ENCODE peak calls at places on chromosomes 3 and 15, in four cellular contexts. K, A, V and W are unnamed samples.

GRCh38 chr3:192054881-192055280 is 593.9 kb downstream of the PYDC2 start:
- DNase-seq in K (no peak), A (no peak), V (no peak), W (no peak)

GRCh38 chr3:69791111-69791510 is 51.8 kb downstream of the MITF start:
- DNase-seq in K (peak), A (peak), V (no peak), W (peak)

GRCh38 chr3:112519424-112520001 is 20.2 kb upstream of the BTLA start:
- DNase-seq in K (peak), A (peak), V (peak), W (no peak)

GRCh38 chr15:85934691-85935090 is 140.0 kb upstream of the KLHL25 start:
- DNase-seq in K (no peak), A (no peak), V (no peak), W (no peak)

GRCh38 chr3:68972358-68972979 is 40.1 kb upstream of the TAFA4 start:
- DNase-seq in K (peak), A (peak), V (peak), W (no peak)

GRCh38 chr3:86913160-86913559 is 77.8 kb downstream of the VGLL3 start:
- DNase-seq in K (no peak), A (no peak), V (no peak), W (no peak)

GRCh38 chr3:9552252-9552999 is 1.2 kb downstream of the LHFPL4 start:
- DNase-seq in K (peak), A (no peak), V (no peak), W (peak)

GRCh38 chr3:106688463-106688862 is 688.8 kb upstream of the CCDC54 start:
- DNase-seq in K (no peak), A (peak), V (no peak), W (no peak)

GRCh38 chr15:79060175-79060574 is 30.4 kb downstream of the RASGRF1 start:
- DNase-seq in K (no peak), A (no peak), V (no peak), W (no peak)

GRCh38 chr3:106135451-106136160 is 266.8 kb upstream of the CBLB start:
- DNase-seq in K (no peak), A (no peak), V (no peak), W (no peak)

GRCh38 chr15:77440378-77440999 is 19.8 kb downstream of the HMG20A start:
- DNase-seq in K (no peak), A (no peak), V (no peak), W (no peak)

GRCh38 chr15:44215594-44215993 is 20.5 kb upstream of the FRMD5 start:
- DNase-seq in K (no peak), A (no peak), V (peak), W (no peak)

GRCh38 chr15:97566957-97567356 is 393.5 kb upstream of the ARRDC4 start:
- DNase-seq in K (no peak), A (no peak), V (no peak), W (no peak)

GRCh38 chr3:142088522-142088921 is 60.8 kb downstream of the TFDP2 start:
- DNase-seq in K (no peak), A (no peak), V (no peak), W (no peak)

GRCh38 chr15:48777645-48778337 is 33.1 kb downstream of the CEP152 start:
- DNase-seq in K (no peak), A (no peak), V (no peak), W (no peak)

GRCh38 chr15:36831915-36832310 is 252.5 kb downstream of the CDIN1 start:
- DNase-seq in K (no peak), A (no peak), V (no peak), W (no peak)

GRCh38 chr15:22241451-22241850 is 161.1 kb downstream of the OR4M2 start:
- DNase-seq in K (no peak), A (no peak), V (no peak), W (no peak)

GRCh38 chr3:25889132-25889917 is 99.4 kb downstream of the OXSM start:
- DNase-seq in K (no peak), A (no peak), V (no peak), W (no peak)

GRCh38 chr3:184092199-184092598 is 4.7 kb upstream of the HTR3E start:
- DNase-seq in K (no peak), A (no peak), V (no peak), W (no peak)

GRCh38 chr15:86231864-86232801 is 152.5 kb downstream of the AGBL1 start:
- DNase-seq in K (peak), A (peak), V (no peak), W (no peak)

GRCh38 chr15:43520138-43520537 is 2.7 kb downstream of the MAP1A start:
- DNase-seq in K (no peak), A (no peak), V (no peak), W (peak)

GRCh38 chr15:73632670-73633058 is 525 bp downstream of the NPTN start:
- DNase-seq in K (no peak), A (no peak), V (no peak), W (no peak)

GRCh38 chr15:50880221-50880620 is 28.3 kb upstream of the AP4E1 start:
- DNase-seq in K (no peak), A (no peak), V (no peak), W (no peak)

GRCh38 chr3:36596411-36596810 is 167.9 kb downstream of the DCLK3 start:
- DNase-seq in K (no peak), A (no peak), V (no peak), W (no peak)

GRCh38 chr3:12476238-12476897 is 7.9 kb upstream of the TSEN2 start:
- DNase-seq in K (no peak), A (no peak), V (no peak), W (no peak)

GRCh38 chr15:44775923-44776322 is 39.6 kb downstream of the TRIM69 start:
- DNase-seq in K (no peak), A (no peak), V (no peak), W (no peak)

GRCh38 chr3:64705946-64706345 is 18.1 kb upstream of the ADAMTS9 start:
- DNase-seq in K (no peak), A (no peak), V (no peak), W (no peak)

GRCh38 chr3:138468886-138469285 is 34.5 kb downstream of the ESYT3 start:
- DNase-seq in K (no peak), A (no peak), V (no peak), W (no peak)

GRCh38 chr15:70091649-70092461 is 5.9 kb downstream of the TLE3 start:
- DNase-seq in K (peak), A (no peak), V (no peak), W (peak)

GRCh38 chr3:72032435-72033118 is 247.6 kb upstream of the PROK2 start:
- DNase-seq in K (no peak), A (no peak), V (no peak), W (no peak)

GRCh38 chr15:36399276-36399675 is 180.2 kb upstream of the CDIN1 start:
- DNase-seq in K (no peak), A (no peak), V (no peak), W (no peak)

GRCh38 chr3:143750856-143751255 is 97.4 kb downstream of the SLC9A9 start:
- DNase-seq in K (no peak), A (no peak), V (no peak), W (no peak)

GRCh38 chr3:177893321-177893720 is 642.9 kb upstream of the KCNMB2 start:
- DNase-seq in K (no peak), A (no peak), V (no peak), W (no peak)

GRCh38 chr15:55494927-55495326 is 13.1 kb downstream of the DNAAF4 start:
- DNase-seq in K (no peak), A (no peak), V (no peak), W (no peak)

DNA sequence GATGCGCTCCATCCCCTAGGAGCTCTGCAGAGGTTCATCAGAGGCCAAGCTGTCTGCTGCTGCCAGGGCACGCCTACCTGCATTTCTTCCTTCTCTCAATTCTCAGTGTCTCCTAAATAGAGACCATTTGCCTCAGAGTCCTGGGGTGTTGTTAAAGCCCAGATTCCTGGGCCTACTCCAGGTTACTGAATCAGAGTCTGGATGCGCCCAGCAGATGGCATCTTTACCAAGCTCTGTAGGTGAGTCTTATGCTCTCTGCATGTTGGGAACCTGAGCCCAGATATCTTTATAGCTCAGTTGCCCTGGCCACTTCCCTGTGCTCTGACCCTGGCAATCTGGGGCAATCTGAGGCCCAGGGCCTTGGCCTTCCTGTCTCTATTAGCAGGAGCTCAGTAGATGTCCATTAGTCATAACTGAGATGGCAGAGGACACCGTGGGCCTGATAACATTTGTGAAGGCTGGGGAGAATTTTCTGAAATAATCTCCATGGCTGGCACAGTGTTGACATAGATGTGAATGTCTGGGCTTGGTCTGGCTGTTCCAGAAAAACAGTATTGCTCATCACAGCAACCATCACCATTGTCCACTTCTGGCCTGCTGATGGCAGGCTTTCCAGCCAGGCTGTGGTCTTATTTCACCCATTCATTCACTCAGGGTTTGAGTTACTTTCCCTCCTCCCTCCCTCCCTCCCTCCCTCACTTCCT is 13.2 kb upstream of the RBP1 start:
- DNase-seq in K (no peak), A (no peak), V (no peak), W (no peak)
- H3K27ac ChIP-seq in K (no peak), A (no peak), V (no peak), W (no peak)

DNA sequence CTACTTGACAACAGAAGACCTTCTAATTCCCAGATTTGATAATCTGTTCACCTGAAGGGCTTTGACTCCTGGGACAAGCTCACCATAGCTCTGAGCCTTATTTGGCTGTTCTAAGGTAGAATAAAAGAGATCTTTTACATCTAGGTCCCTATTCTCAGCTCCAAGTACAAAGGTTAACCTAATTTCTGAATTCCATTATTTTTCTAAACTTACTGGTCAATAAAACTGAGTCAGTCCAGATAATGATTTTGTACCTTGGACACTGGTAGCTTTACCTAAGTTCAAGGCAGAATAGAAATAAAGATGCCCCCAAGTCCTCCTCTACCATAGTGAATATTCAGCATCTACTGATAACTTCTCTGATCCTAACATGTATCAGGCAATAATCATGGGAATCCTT is 81.8 kb upstream of the MEX3B start:
- DNase-seq in K (no peak), A (no peak), V (no peak), W (no peak)
- H3K27ac ChIP-seq in K (no peak), A (no peak), V (no peak), W (no peak)

GRCh38 chr15:30953731-30954378 is 37.6 kb downstream of the MTMR10 start:
- DNase-seq in K (no peak), A (no peak), V (peak), W (no peak)
- H3K27ac ChIP-seq in K (no peak), A (no peak), V (no peak), W (no peak)

GRCh38 chr15:95043933-95044313 is 812.6 kb downstream of the MCTP2 start:
- DNase-seq in K (no peak), A (no peak), V (no peak), W (no peak)
- H3K27ac ChIP-seq in K (no peak), A (no peak), V (no peak), W (no peak)

GRCh38 chr3:88031543-88032148 is 27.2 kb downstream of the CGGBP1 start:
- DNase-seq in K (no peak), A (no peak), V (peak), W (no peak)
- H3K27ac ChIP-seq in K (no peak), A (peak), V (peak), W (peak)

GRCh38 chr3:194638991-194639605 is 5.9 kb upstream of the TMEM44 start:
- DNase-seq in K (no peak), A (no peak), V (no peak), W (no peak)
- H3K27ac ChIP-seq in K (no peak), A (no peak), V (no peak), W (peak)

GRCh38 chr3:115549111-115549510 is 74.2 kb upstream of the GAP43 start:
- DNase-seq in K (no peak), A (no peak), V (no peak), W (no peak)

GRCh38 chr3:115550285-115550741 is 73.0 kb upstream of the GAP43 start:
- DNase-seq in K (peak), A (peak), V (no peak), W (no peak)

GRCh38 chr3:115548611-115549010 is 74.7 kb upstream of the GAP43 start:
- DNase-seq in K (no peak), A (no peak), V (no peak), W (no peak)

GRCh38 chr3:115552007-115552406 is 71.3 kb upstream of the GAP43 start:
- DNase-seq in K (no peak), A (no peak), V (no peak), W (no peak)

DNA sequence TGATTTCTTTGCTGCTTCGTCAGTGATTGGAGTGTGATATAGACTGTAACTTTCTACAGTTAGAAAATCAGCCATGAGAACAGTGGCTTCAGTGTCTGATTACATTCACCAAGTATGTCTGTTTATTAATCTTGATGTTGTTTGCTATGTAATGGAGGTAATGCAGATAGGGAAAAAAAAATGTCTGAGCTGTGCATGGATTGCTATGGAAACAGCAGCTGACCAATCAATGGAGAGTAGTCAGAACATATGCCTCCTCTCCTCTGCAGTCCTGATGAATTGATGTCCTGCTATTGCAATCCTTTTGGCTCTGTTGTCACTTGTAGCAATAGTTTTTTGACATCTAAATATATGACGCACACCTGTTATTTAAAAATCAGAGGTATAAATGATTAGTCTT is 72.2 kb upstream of the GAP43 start:
- DNase-seq in K (no peak), A (no peak), V (no peak), W (no peak)
- H3K27ac ChIP-seq in K (no peak), A (no peak), V (no peak), W (no peak)

DNA sequence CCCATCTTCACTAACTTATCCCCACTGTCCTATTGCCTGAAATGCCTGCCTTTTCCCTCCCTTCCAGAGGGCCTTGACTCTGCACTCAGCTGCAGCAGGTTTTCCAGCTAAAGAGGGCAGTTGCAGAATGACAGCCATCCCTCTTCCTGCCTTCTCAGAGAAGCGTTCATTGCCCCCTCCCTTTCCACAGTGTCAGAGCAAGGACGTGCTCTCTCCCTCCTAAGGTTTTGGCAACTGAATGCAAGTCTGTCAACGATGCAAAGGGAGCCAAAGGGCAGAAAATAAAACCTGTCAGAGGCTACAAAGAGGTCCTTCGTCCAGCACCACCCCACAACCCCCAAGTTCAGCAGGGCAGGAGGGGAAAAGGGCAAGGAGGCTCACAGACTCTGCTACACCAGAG is 230.1 kb upstream of the THBS1 start:
- DNase-seq in K (no peak), A (no peak), V (no peak), W (no peak)
- H3K27ac ChIP-seq in K (no peak), A (no peak), V (no peak), W (no peak)

GRCh38 chr3:15933439-15934144 is 135.8 kb upstream of the ANKRD28 start:
- DNase-seq in K (no peak), A (no peak), V (no peak), W (no peak)

GRCh38 chr3:15929944-15930571 is 132.3 kb upstream of the ANKRD28 start:
- DNase-seq in K (no peak), A (no peak), V (no peak), W (no peak)

GRCh38 chr3:15934389-15935195 is 136.8 kb upstream of the ANKRD28 start:
- DNase-seq in K (no peak), A (no peak), V (no peak), W (no peak)

GRCh38 chr3:15936347-15936746 is 138.6 kb upstream of the ANKRD28 start:
- DNase-seq in K (no peak), A (no peak), V (no peak), W (no peak)

GRCh38 chr3:15932348-15933300 is 134.8 kb upstream of the ANKRD28 start:
- DNase-seq in K (no peak), A (no peak), V (no peak), W (no peak)
- H3K27ac ChIP-seq in K (no peak), A (peak), V (no peak), W (no peak)